ENCODE peak calls at places on chromosomes 3 and 15, in four cellular contexts. One of them, this sample, is unnamed.

GRCh38 chr15:50563756-50564155 is 17.3 kb upstream of the USP50 start:
- DNase-seq in NCI-H2029 treated with DMSO at 0.1 percent for 48 hours: no peak
- DNase-seq in activated T-cell treated with anti-CD3 and anti-CD28 coated beads, Interleukin-2, amount 50 U/mL, for 72 hours: peak
- DNase-seq in CD8-positive, alpha-beta memory T cell: no peak
- DNase-seq in this sample: no peak

GRCh38 chr3:8157640-8158039 is 344.0 kb upstream of the LMCD1 start:
- DNase-seq in NCI-H2029 treated with DMSO at 0.1 percent for 48 hours: no peak
- DNase-seq in activated T-cell treated with anti-CD3 and anti-CD28 coated beads, Interleukin-2, amount 50 U/mL, for 72 hours: no peak
- DNase-seq in CD8-positive, alpha-beta memory T cell: no peak
- DNase-seq in this sample: no peak

GRCh38 chr3:71117572-71118247 is 465.8 kb downstream of the FOXP1 start:
- DNase-seq in NCI-H2029 treated with DMSO at 0.1 percent for 48 hours: no peak
- DNase-seq in activated T-cell treated with anti-CD3 and anti-CD28 coated beads, Interleukin-2, amount 50 U/mL, for 72 hours: no peak
- DNase-seq in CD8-positive, alpha-beta memory T cell: no peak
- DNase-seq in this sample: peak

GRCh38 chr3:106036706-106037105 is 167.9 kb upstream of the CBLB start:
- DNase-seq in NCI-H2029 treated with DMSO at 0.1 percent for 48 hours: no peak
- DNase-seq in activated T-cell treated with anti-CD3 and anti-CD28 coated beads, Interleukin-2, amount 50 U/mL, for 72 hours: no peak
- DNase-seq in CD8-positive, alpha-beta memory T cell: no peak
- DNase-seq in this sample: no peak

GRCh38 chr3:57038466-57039164 is 21.8 kb upstream of the SPATA12 start:
- DNase-seq in NCI-H2029 treated with DMSO at 0.1 percent for 48 hours: no peak
- DNase-seq in activated T-cell treated with anti-CD3 and anti-CD28 coated beads, Interleukin-2, amount 50 U/mL, for 72 hours: peak
- DNase-seq in CD8-positive, alpha-beta memory T cell: no peak
- DNase-seq in this sample: no peak

GRCh38 chr15:67997996-67998395 is 56.1 kb upstream of the PIAS1 start:
- DNase-seq in NCI-H2029 treated with DMSO at 0.1 percent for 48 hours: no peak
- DNase-seq in activated T-cell treated with anti-CD3 and anti-CD28 coated beads, Interleukin-2, amount 50 U/mL, for 72 hours: no peak
- DNase-seq in CD8-positive, alpha-beta memory T cell: no peak
- DNase-seq in this sample: no peak

GRCh38 chr3:4974154-4974553 is 5.1 kb upstream of the BHLHE40 start:
- DNase-seq in NCI-H2029 treated with DMSO at 0.1 percent for 48 hours: no peak
- DNase-seq in activated T-cell treated with anti-CD3 and anti-CD28 coated beads, Interleukin-2, amount 50 U/mL, for 72 hours: no peak
- DNase-seq in CD8-positive, alpha-beta memory T cell: no peak
- DNase-seq in this sample: no peak

GRCh38 chr3:88291516-88291915 is 141.8 kb downstream of the C3orf38 start:
- DNase-seq in NCI-H2029 treated with DMSO at 0.1 percent for 48 hours: no peak
- DNase-seq in activated T-cell treated with anti-CD3 and anti-CD28 coated beads, Interleukin-2, amount 50 U/mL, for 72 hours: no peak
- DNase-seq in CD8-positive, alpha-beta memory T cell: no peak
- DNase-seq in this sample: no peak

GRCh38 chr3:40994611-40995010 is 204.7 kb upstream of the CTNNB1 start:
- DNase-seq in NCI-H2029 treated with DMSO at 0.1 percent for 48 hours: no peak
- DNase-seq in activated T-cell treated with anti-CD3 and anti-CD28 coated beads, Interleukin-2, amount 50 U/mL, for 72 hours: no peak
- DNase-seq in CD8-positive, alpha-beta memory T cell: no peak
- DNase-seq in this sample: no peak

GRCh38 chr3:54304867-54305266 is 182.5 kb downstream of the CACNA2D3 start:
- DNase-seq in NCI-H2029 treated with DMSO at 0.1 percent for 48 hours: peak
- DNase-seq in activated T-cell treated with anti-CD3 and anti-CD28 coated beads, Interleukin-2, amount 50 U/mL, for 72 hours: no peak
- DNase-seq in CD8-positive, alpha-beta memory T cell: no peak
- DNase-seq in this sample: no peak

GRCh38 chr3:115286529-115287197 is 139.6 kb upstream of the ZBTB20 start:
- DNase-seq in NCI-H2029 treated with DMSO at 0.1 percent for 48 hours: no peak
- DNase-seq in activated T-cell treated with anti-CD3 and anti-CD28 coated beads, Interleukin-2, amount 50 U/mL, for 72 hours: no peak
- DNase-seq in CD8-positive, alpha-beta memory T cell: no peak
- DNase-seq in this sample: no peak

GRCh38 chr15:83011271-83012037 is at the start of gene C15orf40:
- DNase-seq in NCI-H2029 treated with DMSO at 0.1 percent for 48 hours: peak
- DNase-seq in activated T-cell treated with anti-CD3 and anti-CD28 coated beads, Interleukin-2, amount 50 U/mL, for 72 hours: peak
- DNase-seq in CD8-positive, alpha-beta memory T cell: peak
- DNase-seq in this sample: peak

GRCh38 chr3:104763007-104763406 is 603.7 kb upstream of the ALCAM start:
- DNase-seq in NCI-H2029 treated with DMSO at 0.1 percent for 48 hours: no peak
- DNase-seq in activated T-cell treated with anti-CD3 and anti-CD28 coated beads, Interleukin-2, amount 50 U/mL, for 72 hours: no peak
- DNase-seq in CD8-positive, alpha-beta memory T cell: no peak
- DNase-seq in this sample: no peak

GRCh38 chr15:91652610-91653207 is 200.8 kb upstream of the SLCO3A1 start:
- DNase-seq in NCI-H2029 treated with DMSO at 0.1 percent for 48 hours: no peak
- DNase-seq in activated T-cell treated with anti-CD3 and anti-CD28 coated beads, Interleukin-2, amount 50 U/mL, for 72 hours: no peak
- DNase-seq in CD8-positive, alpha-beta memory T cell: no peak
- DNase-seq in this sample: no peak

GRCh38 chr3:162770556-162770955 is 1273.9 kb downstream of the OTOL1 start:
- DNase-seq in NCI-H2029 treated with DMSO at 0.1 percent for 48 hours: no peak
- DNase-seq in activated T-cell treated with anti-CD3 and anti-CD28 coated beads, Interleukin-2, amount 50 U/mL, for 72 hours: no peak
- DNase-seq in CD8-positive, alpha-beta memory T cell: no peak
- DNase-seq in this sample: no peak

GRCh38 chr15:73560501-73561117 is 72.6 kb downstream of the NPTN start:
- DNase-seq in NCI-H2029 treated with DMSO at 0.1 percent for 48 hours: peak
- DNase-seq in activated T-cell treated with anti-CD3 and anti-CD28 coated beads, Interleukin-2, amount 50 U/mL, for 72 hours: no peak
- DNase-seq in CD8-positive, alpha-beta memory T cell: peak
- DNase-seq in this sample: no peak

GRCh38 chr3:12895391-12896205 is 54.2 kb upstream of the RPL32 start:
- DNase-seq in NCI-H2029 treated with DMSO at 0.1 percent for 48 hours: no peak
- DNase-seq in activated T-cell treated with anti-CD3 and anti-CD28 coated beads, Interleukin-2, amount 50 U/mL, for 72 hours: no peak
- DNase-seq in CD8-positive, alpha-beta memory T cell: no peak
- DNase-seq in this sample: no peak